ENCODE peak calls at places on chromosome 19, in four cellular contexts. P, F, R and L are unnamed samples.

GRCh38 chr19:49468746-49469447 is 5.1 kb upstream of the FLT3LG start:
- DNase-seq in R (peak; percentile 90), F (peak; percentile 86), P (no peak), L (peak; percentile 56)

GRCh38 chr19:4367336-4367723 is 24.0 kb downstream of the MPND start:
- DNase-seq in R (no peak), P (no peak), F (no peak), L (no peak)

GRCh38 chr19:10565567-10566407 is at the start of gene KRI1:
- DNase-seq in F (peak; percentile 99), R (peak; percentile 99), P (peak; percentile 99), L (peak; percentile 99)

GRCh38 chr19:48856921-48857320 is 11.5 kb downstream of the PLEKHA4 start:
- DNase-seq in F (no peak), R (no peak), P (no peak), L (no peak)

GRCh38 chr19:2574971-2575630 is 99.2 kb downstream of the GADD45B start:
- DNase-seq in P (no peak), F (no peak), R (peak; percentile 44), L (no peak)

GRCh38 chr19:28332351-28332750 is 880.6 kb downstream of the UQCRFS1 start:
- DNase-seq in F (no peak), P (no peak), R (no peak), L (no peak)

GRCh38 chr19:15555759-15556633 is 47.7 kb downstream of the CYP4F22 start:
- DNase-seq in R (peak; percentile 94), P (peak; percentile 93), F (peak; percentile 89), L (peak; percentile 88)

GRCh38 chr19:44575116-44575700 is 38.2 kb upstream of the IGSF23 start:
- DNase-seq in R (no peak), P (no peak), F (no peak), L (no peak)

GRCh38 chr19:15368798-15369593 is 10.6 kb downstream of the AKAP8 start:
- DNase-seq in R (no peak), P (no peak), F (no peak), L (no peak)

GRCh38 chr19:33823341-33823740 is 26.7 kb downstream of the KCTD15 start:
- DNase-seq in F (no peak), R (peak; percentile 41), P (no peak), L (no peak)

GRCh38 chr19:36577271-36577996 is 4.3 kb upstream of the ZNF529 start:
- DNase-seq in F (no peak), R (no peak), P (no peak), L (no peak)

GRCh38 chr19:55345818-55346724 is 6.4 kb downstream of the KMT5C start:
- DNase-seq in R (no peak), P (peak; percentile 51), F (peak; percentile 34), L (peak; percentile 51)

GRCh38 chr19:3184847-3185481 is 766 bp upstream of the NCLN start:
- DNase-seq in P (peak; percentile 78), R (no peak), F (peak; percentile 76), L (peak; percentile 73)

GRCh38 chr19:1237027-1237659 is 662 bp downstream of the CBARP start:
- DNase-seq in R (no peak), F (peak; percentile 72), P (peak; percentile 81), L (no peak)

GRCh38 chr19:30441011-30441410 is 68.8 kb downstream of the ZNF536 start:
- DNase-seq in F (no peak), P (no peak), R (no peak), L (no peak)

GRCh38 chr19:688214-688613 is 7.0 kb downstream of the PRSS57 start:
- DNase-seq in F (no peak), P (no peak), R (no peak), L (no peak)

GRCh38 chr19:35310331-35310730 is 18.4 kb downstream of the MAG start:
- DNase-seq in P (no peak), F (no peak), R (no peak), L (no peak)

GRCh38 chr19:47461876-47462275 is 9.8 kb downstream of the SLC8A2 start:
- DNase-seq in F (no peak), P (no peak), R (no peak), L (no peak)
- H3K27me3 ChIP-seq in F (peaks cover 12% of the 10 kb centered on the region), P (no peaks in the 10 kb centered on the region), R (no peaks in the 10 kb centered on the region), L (no peaks in the 10 kb centered on the region)

DNA sequence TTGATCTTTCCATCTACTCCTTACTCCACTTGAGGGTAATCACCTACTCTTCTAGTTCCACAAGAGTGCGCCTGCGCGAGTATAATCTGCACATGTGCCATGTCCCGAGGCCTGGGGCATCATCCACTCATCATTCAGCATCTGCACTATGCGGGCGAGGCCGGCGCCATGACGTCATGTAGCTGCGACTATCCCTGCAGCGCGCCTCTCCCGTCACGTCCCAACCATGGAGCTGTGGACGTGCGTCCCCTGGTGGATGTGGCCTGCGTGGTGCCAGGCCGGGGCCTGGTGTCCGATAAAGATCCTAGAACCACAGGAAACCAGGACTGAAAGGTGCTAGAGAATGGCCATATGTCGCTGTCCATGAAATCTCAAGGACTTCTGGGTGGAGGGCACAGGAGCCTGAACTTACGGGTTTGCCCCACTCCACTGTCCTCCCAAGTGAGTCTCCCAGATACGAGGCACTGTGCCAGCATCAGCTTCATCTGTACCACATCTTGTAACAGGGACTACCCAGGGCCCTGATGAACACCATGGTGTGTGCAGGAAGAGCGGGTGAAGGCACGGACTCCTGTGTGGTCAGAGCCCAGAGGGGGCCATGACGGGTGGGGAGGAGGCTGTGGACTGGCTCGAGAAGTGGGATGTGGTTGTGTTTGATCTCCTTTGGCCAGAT is 2.7 kb upstream of the KLK2 start:
- DNase-seq in F (no peak), P (peak; percentile 80), R (no peak), L (no peak)
- TF ChIP-seq CTCF in F (no peak), P (peak; percentile 45), R (no peak), L (no peak)

GRCh38 chr19:13040232-13040915 is 45.1 kb downstream of the NFIX start:
- DNase-seq in F (no peak), P (no peak), R (no peak), L (no peak)
- H3K27me3 ChIP-seq in F (no peaks in the 10 kb centered on the region), P (no peaks in the 10 kb centered on the region), R (no peaks in the 10 kb centered on the region), L (no peaks in the 10 kb centered on the region)

GRCh38 chr19:58570770-58571574 is 2.2 kb downstream of the MZF1 start:
- DNase-seq in R (no peak), F (peak; percentile 22), P (no peak), L (no peak)

GRCh38 chr19:58572026-58572817 is 913 bp downstream of the MZF1 start:
- DNase-seq in P (no peak), F (no peak), R (no peak), L (no peak)

GRCh38 chr19:58573658-58574164 is 576 bp upstream of the MZF1 start:
- DNase-seq in P (no peak), F (no peak), R (no peak), L (no peak)

GRCh38 chr19:58571575-58571947 is 1.6 kb downstream of the MZF1 start:
- DNase-seq in R (no peak), P (no peak), F (peak; percentile 12), L (no peak)

GRCh38 chr19:58572818-58573657 is at the start of gene MZF1:
- DNase-seq in R (peak; percentile 100), F (peak; percentile 100), P (peak; percentile 94), L (peak; percentile 100)
- TF ChIP-seq CTCF in R (no peak), F (no peak), P (no peak), L (no peak)

DNA sequence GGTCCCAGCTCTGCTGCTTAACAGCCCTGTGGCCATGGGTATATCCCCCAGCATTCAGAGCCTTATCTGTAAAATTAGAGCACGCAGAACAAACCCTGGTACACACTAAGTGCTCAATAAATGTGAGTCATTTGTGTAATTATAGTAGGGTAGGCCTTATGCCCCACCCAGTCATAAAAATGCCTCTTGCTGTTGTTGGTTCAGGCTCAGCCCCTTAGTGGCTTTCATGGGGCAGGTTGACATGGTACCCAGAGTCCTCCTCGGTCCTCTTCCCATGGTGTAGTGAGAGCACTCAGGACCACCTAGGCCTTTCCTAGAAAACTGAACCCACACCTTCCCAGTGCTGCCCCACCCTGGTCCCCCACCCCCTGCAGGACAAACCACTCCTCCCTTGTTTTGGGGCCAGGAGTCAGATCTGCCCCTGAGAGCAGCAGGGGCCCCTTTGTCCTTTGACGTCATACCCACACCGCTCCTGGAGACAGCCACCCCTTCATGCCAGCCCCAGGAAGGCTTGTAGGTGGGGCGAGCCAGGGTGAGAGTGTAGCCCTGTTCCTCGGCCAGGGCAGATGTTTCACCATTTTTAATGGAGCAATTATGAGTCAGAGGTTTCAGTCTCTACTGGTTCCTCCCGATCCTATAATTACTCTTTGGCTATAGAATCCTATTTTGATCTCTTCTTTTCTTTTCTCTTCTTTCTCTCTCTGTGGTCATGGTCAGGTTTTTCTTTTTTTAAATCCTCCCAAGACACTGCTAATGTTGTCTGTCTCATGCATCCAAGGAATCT is 36.8 kb downstream of the ACTN4 start:
- DNase-seq in R (peak; percentile 93), F (peak; percentile 79), P (no peak), L (peak; percentile 64)
- H3K27me3 ChIP-seq in R (no peaks in the 10 kb centered on the region), F (no peaks in the 10 kb centered on the region), P (no peaks in the 10 kb centered on the region), L (no peaks in the 10 kb centered on the region)

DNA sequence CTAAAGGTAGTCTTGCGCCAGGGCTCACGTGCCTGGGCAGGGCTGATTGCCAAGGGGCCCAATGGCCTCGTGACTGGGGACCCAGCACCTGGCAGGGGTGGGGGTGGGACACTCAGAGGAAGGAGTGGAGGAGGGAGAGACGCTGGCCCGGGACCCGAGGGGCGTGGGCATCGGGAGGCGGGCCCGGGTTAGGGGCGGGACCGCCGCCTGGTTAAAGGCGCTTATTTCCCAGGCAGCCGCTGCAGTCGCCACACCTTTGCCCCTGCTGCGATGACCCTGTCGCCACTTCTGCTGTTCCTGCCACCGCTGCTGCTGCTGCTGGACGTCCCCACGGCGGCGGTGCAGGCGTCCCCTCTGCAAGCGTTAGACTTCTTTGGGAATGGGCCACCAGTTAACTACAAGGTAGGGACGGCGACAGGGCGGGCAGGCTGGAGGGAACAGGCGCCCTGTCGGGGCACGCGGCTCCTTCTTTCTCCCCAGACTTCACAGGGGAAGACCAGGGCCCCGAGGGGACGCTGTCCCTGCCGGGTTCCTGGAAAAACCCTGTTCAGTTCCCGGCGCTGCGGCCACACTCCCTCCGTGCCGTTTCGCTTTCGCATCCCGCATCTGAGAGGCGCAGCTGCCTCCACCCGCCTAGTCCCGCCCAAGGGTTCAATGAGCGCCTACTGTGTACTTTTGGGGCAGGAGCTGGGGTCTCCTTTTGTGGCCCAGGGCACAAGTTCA is at the start of gene IFI30:
- DNase-seq in F (peak; percentile 77), P (peak; percentile 88), R (peak; percentile 85), L (peak; percentile 96)
- TF ChIP-seq CTCF in F (no peak), P (no peak), R (no peak), L (no peak)

GRCh38 chr19:41937525-41937924 is 9.3 kb upstream of the ERFL start:
- DNase-seq in F (no peak), R (no peak), P (no peak), L (no peak)
- H3K27me3 ChIP-seq in F (peaks cover 13% of the 10 kb centered on the region), R (peaks cover 27% of the 10 kb centered on the region), P (peaks cover 6% of the 10 kb centered on the region), L (peaks cover 12% of the 10 kb centered on the region)

DNA sequence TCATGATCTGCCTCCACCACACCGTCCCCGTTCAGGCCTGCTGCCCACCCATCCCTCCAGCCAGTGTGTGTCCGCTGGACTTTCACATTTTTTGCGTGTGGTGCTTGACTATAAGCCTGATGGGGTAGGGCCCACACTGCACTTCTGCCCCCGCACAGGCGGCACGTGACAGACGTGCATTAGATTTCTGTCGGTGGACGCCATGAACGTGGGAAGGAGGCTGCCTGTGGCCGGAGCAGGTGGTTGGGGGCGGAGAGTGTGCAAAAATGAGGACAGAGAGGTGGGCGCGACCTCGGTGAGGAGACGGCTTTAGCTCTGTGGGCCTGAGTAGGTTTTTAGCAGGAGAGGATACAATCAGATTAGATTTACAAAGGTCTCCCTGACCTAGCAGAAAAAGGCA is 25.2 kb downstream of the PAK4 start:
- DNase-seq in R (no peak), P (no peak), F (no peak), L (no peak)
- TF ChIP-seq CTCF in R (no peak), P (no peak), F (no peak), L (no peak)